ENCODE peak calls at places on chromosomes 7 and 10, in seven cellular contexts. D, F, H, Y, X, Q and G are unnamed samples.

GRCh38 chr7:151436446-151437162 is 3.3 kb downstream of the CRYGN start:
- DNase-seq in D (no peak), F (no peak), H (no peak), Y (no peak), X (no peak), Q (peak; percentile 53), G (peak; percentile 53)

GRCh38 chr7:72336887-72337821 is 75.0 kb downstream of the CALN1 start:
- DNase-seq in D (no peak), F (no peak), H (no peak), Y (no peak), X (no peak), Q (peak; percentile 13), G (no peak)

GRCh38 chr7:136292365-136292764 is 315.2 kb upstream of the MTPN start:
- DNase-seq in D (no peak), F (no peak), H (no peak), Y (no peak), X (no peak), Q (no peak), G (no peak)

GRCh38 chr7:105189859-105190492 is 176.0 kb downstream of the KMT2E start:
- DNase-seq in D (no peak), F (no peak), H (no peak), Y (no peak), X (no peak), Q (no peak), G (no peak)

GRCh38 chr10:31112961-31113360 is 81.3 kb upstream of the ZNF438 start:
- DNase-seq in D (no peak), F (no peak), H (no peak), Y (no peak), X (no peak), Q (no peak), G (no peak)

GRCh38 chr7:117858731-117859130 is 14.5 kb downstream of the CTTNBP2 start:
- DNase-seq in D (no peak), F (no peak), H (no peak), Y (no peak), X (no peak), Q (no peak), G (no peak)

GRCh38 chr7:39130304-39130703 is 152.6 kb downstream of the POU6F2 start:
- DNase-seq in D (no peak), F (no peak), H (no peak), Y (no peak), X (no peak), Q (no peak), G (no peak)

GRCh38 chr10:70456164-70456563 is 14.7 kb upstream of the NODAL start:
- DNase-seq in D (no peak), F (no peak), H (no peak), Y (no peak), X (no peak), Q (no peak), G (no peak)